ENCODE peak calls at places on chromosomes 16 and 17, in five cellular contexts. One of them, this sample, is unnamed.

GRCh38 chr16:17389392-17389791 is 81.4 kb downstream of the XYLT1 start:
- DNase-seq in neuronal stem cell: no peak
- DNase-seq in tibial artery: no peak
- DNase-seq in small intestine: no peak
- DNase-seq in left lung: no peak
- DNase-seq in this sample: no peak

GRCh38 chr16:3625911-3626732 is 14.7 kb upstream of the SLX4 start:
- DNase-seq in neuronal stem cell: no peak
- DNase-seq in tibial artery: no peak
- DNase-seq in small intestine: peak; percentile 30
- DNase-seq in left lung: no peak
- DNase-seq in this sample: no peak

GRCh38 chr17:8954339-8954738 is 11.2 kb downstream of the PIK3R5 start:
- DNase-seq in neuronal stem cell: no peak
- DNase-seq in tibial artery: peak; percentile 76
- DNase-seq in small intestine: peak; percentile 24
- DNase-seq in left lung: peak; percentile 93
- DNase-seq in this sample: no peak

GRCh38 chr17:79091373-79091670 is 16.7 kb downstream of the ENGASE start:
- DNase-seq in neuronal stem cell: no peak
- DNase-seq in tibial artery: no peak
- DNase-seq in small intestine: no peak
- DNase-seq in left lung: no peak
- DNase-seq in this sample: no peak

GRCh38 chr17:65155622-65156021 is 18.5 kb downstream of the RGS9 start:
- DNase-seq in neuronal stem cell: no peak
- DNase-seq in tibial artery: no peak
- DNase-seq in small intestine: no peak
- DNase-seq in left lung: no peak
- DNase-seq in this sample: no peak

GRCh38 chr17:21252875-21253645 is at the start of gene NATD1:
- DNase-seq in neuronal stem cell: peak; percentile 81
- DNase-seq in tibial artery: peak; percentile 92
- DNase-seq in small intestine: peak; percentile 82
- DNase-seq in left lung: peak; percentile 95
- DNase-seq in this sample: peak; percentile 52

GRCh38 chr16:17555176-17555575 is 84.4 kb upstream of the XYLT1 start:
- DNase-seq in neuronal stem cell: no peak
- DNase-seq in tibial artery: no peak
- DNase-seq in small intestine: no peak
- DNase-seq in left lung: no peak
- DNase-seq in this sample: no peak

GRCh38 chr17:67672592-67672991 is 45.1 kb upstream of the NOL11 start:
- DNase-seq in neuronal stem cell: no peak
- DNase-seq in tibial artery: no peak
- DNase-seq in small intestine: no peak
- DNase-seq in left lung: no peak
- DNase-seq in this sample: no peak

GRCh38 chr17:4548721-4549531 is 6.3 kb downstream of the MYBBP1A start:
- DNase-seq in neuronal stem cell: no peak
- DNase-seq in tibial artery: no peak
- DNase-seq in small intestine: no peak
- DNase-seq in left lung: peak; percentile 50
- DNase-seq in this sample: no peak
- H3K36me3 ChIP-seq in neuronal stem cell: peaks cover 53% of the 10 kb centered on the region
- H3K36me3 ChIP-seq in tibial artery: peaks cover 100% of the 10 kb centered on the region
- H3K36me3 ChIP-seq in small intestine: peaks cover 38% of the 10 kb centered on the region
- H3K36me3 ChIP-seq in left lung: peaks cover 100% of the 10 kb centered on the region
- H3K36me3 ChIP-seq in this sample: peaks cover 61% of the 10 kb centered on the region

GRCh38 chr17:44926841-44927525 is 11.7 kb upstream of the GFAP start:
- DNase-seq in neuronal stem cell: no peak
- DNase-seq in tibial artery: no peak
- DNase-seq in small intestine: no peak
- DNase-seq in left lung: peak; percentile 39
- DNase-seq in this sample: no peak
- H3K36me3 ChIP-seq in neuronal stem cell: peaks cover 56% of the 10 kb centered on the region
- H3K36me3 ChIP-seq in tibial artery: no peaks in the 10 kb centered on the region
- H3K36me3 ChIP-seq in small intestine: no peaks in the 10 kb centered on the region
- H3K36me3 ChIP-seq in left lung: peaks cover 30% of the 10 kb centered on the region
- H3K36me3 ChIP-seq in this sample: peaks cover 44% of the 10 kb centered on the region

GRCh38 chr16:87709677-87710076 is 56.1 kb downstream of the KLHDC4 start:
- DNase-seq in neuronal stem cell: no peak
- DNase-seq in tibial artery: no peak
- DNase-seq in small intestine: no peak
- DNase-seq in left lung: peak; percentile 42
- DNase-seq in this sample: no peak
- H3K36me3 ChIP-seq in neuronal stem cell: peaks cover 14% of the 10 kb centered on the region
- H3K36me3 ChIP-seq in tibial artery: peaks cover 96% of the 10 kb centered on the region
- H3K36me3 ChIP-seq in small intestine: no peaks in the 10 kb centered on the region
- H3K36me3 ChIP-seq in left lung: peaks cover 86% of the 10 kb centered on the region
- H3K36me3 ChIP-seq in this sample: peaks cover 28% of the 10 kb centered on the region

GRCh38 chr16:88716201-88716600 is 9.9 kb downstream of the CTU2 start:
- DNase-seq in neuronal stem cell: no peak
- DNase-seq in tibial artery: no peak
- DNase-seq in small intestine: no peak
- DNase-seq in left lung: no peak
- DNase-seq in this sample: no peak
- H3K36me3 ChIP-seq in neuronal stem cell: peaks cover 23% of the 10 kb centered on the region
- H3K36me3 ChIP-seq in tibial artery: peaks cover 88% of the 10 kb centered on the region
- H3K36me3 ChIP-seq in small intestine: peaks cover 16% of the 10 kb centered on the region
- H3K36me3 ChIP-seq in left lung: peaks cover 81% of the 10 kb centered on the region
- H3K36me3 ChIP-seq in this sample: peaks cover 27% of the 10 kb centered on the region

GRCh38 chr17:7848665-7849184 is 6.1 kb upstream of the TMEM88 start:
- DNase-seq in neuronal stem cell: no peak
- DNase-seq in tibial artery: no peak
- DNase-seq in small intestine: no peak
- DNase-seq in left lung: no peak
- DNase-seq in this sample: no peak
- H3K36me3 ChIP-seq in neuronal stem cell: peaks cover 60% of the 10 kb centered on the region
- H3K36me3 ChIP-seq in tibial artery: peaks cover 70% of the 10 kb centered on the region
- H3K36me3 ChIP-seq in small intestine: peaks cover 20% of the 10 kb centered on the region
- H3K36me3 ChIP-seq in left lung: peaks cover 87% of the 10 kb centered on the region
- H3K36me3 ChIP-seq in this sample: no peaks in the 10 kb centered on the region

GRCh38 chr17:81259058-81259605 is 20.0 kb downstream of the NDUFAF8 start:
- DNase-seq in neuronal stem cell: no peak
- DNase-seq in tibial artery: no peak
- DNase-seq in small intestine: no peak
- DNase-seq in left lung: no peak
- DNase-seq in this sample: no peak

GRCh38 chr17:81261096-81261495 is 22.0 kb downstream of the NDUFAF8 start:
- DNase-seq in neuronal stem cell: no peak
- DNase-seq in tibial artery: no peak
- DNase-seq in small intestine: no peak
- DNase-seq in left lung: no peak
- DNase-seq in this sample: no peak

GRCh38 chr17:81261582-81262336 is 22.6 kb downstream of the NDUFAF8 start:
- DNase-seq in neuronal stem cell: no peak
- DNase-seq in tibial artery: no peak
- DNase-seq in small intestine: no peak
- DNase-seq in left lung: no peak
- DNase-seq in this sample: no peak

GRCh38 chr17:81260171-81260570 is 21.1 kb downstream of the NDUFAF8 start:
- DNase-seq in neuronal stem cell: no peak
- DNase-seq in tibial artery: no peak
- DNase-seq in small intestine: no peak
- DNase-seq in left lung: no peak
- DNase-seq in this sample: no peak

GRCh38 chr17:81260641-81261040 is 21.5 kb downstream of the NDUFAF8 start:
- DNase-seq in neuronal stem cell: no peak
- DNase-seq in tibial artery: no peak
- DNase-seq in small intestine: no peak
- DNase-seq in left lung: no peak
- DNase-seq in this sample: no peak
- H3K36me3 ChIP-seq in neuronal stem cell: peaks cover 10% of the 10 kb centered on the region
- H3K36me3 ChIP-seq in tibial artery: peaks cover 96% of the 10 kb centered on the region
- H3K36me3 ChIP-seq in small intestine: peaks cover 26% of the 10 kb centered on the region
- H3K36me3 ChIP-seq in left lung: peaks cover 98% of the 10 kb centered on the region
- H3K36me3 ChIP-seq in this sample: peaks cover 8% of the 10 kb centered on the region

GRCh38 chr17:45270828-45271418 is 9.0 kb upstream of the SPATA32 start:
- DNase-seq in neuronal stem cell: peak; percentile 20
- DNase-seq in tibial artery: no peak
- DNase-seq in small intestine: no peak
- DNase-seq in left lung: peak; percentile 85
- DNase-seq in this sample: no peak
- H3K36me3 ChIP-seq in neuronal stem cell: peaks cover 46% of the 10 kb centered on the region
- H3K36me3 ChIP-seq in tibial artery: peaks cover 87% of the 10 kb centered on the region
- H3K36me3 ChIP-seq in small intestine: peaks cover 18% of the 10 kb centered on the region
- H3K36me3 ChIP-seq in left lung: peaks cover 86% of the 10 kb centered on the region
- H3K36me3 ChIP-seq in this sample: peaks cover 11% of the 10 kb centered on the region

GRCh38 chr17:18241229-18241871 is 15.9 kb downstream of the LLGL1 start:
- DNase-seq in neuronal stem cell: no peak
- DNase-seq in tibial artery: no peak
- DNase-seq in small intestine: no peak
- DNase-seq in left lung: no peak
- DNase-seq in this sample: no peak
- H3K36me3 ChIP-seq in neuronal stem cell: peaks cover 81% of the 10 kb centered on the region
- H3K36me3 ChIP-seq in tibial artery: peaks cover 99% of the 10 kb centered on the region
- H3K36me3 ChIP-seq in small intestine: peaks cover 16% of the 10 kb centered on the region
- H3K36me3 ChIP-seq in left lung: peaks cover 81% of the 10 kb centered on the region
- H3K36me3 ChIP-seq in this sample: peaks cover 60% of the 10 kb centered on the region

DNA sequence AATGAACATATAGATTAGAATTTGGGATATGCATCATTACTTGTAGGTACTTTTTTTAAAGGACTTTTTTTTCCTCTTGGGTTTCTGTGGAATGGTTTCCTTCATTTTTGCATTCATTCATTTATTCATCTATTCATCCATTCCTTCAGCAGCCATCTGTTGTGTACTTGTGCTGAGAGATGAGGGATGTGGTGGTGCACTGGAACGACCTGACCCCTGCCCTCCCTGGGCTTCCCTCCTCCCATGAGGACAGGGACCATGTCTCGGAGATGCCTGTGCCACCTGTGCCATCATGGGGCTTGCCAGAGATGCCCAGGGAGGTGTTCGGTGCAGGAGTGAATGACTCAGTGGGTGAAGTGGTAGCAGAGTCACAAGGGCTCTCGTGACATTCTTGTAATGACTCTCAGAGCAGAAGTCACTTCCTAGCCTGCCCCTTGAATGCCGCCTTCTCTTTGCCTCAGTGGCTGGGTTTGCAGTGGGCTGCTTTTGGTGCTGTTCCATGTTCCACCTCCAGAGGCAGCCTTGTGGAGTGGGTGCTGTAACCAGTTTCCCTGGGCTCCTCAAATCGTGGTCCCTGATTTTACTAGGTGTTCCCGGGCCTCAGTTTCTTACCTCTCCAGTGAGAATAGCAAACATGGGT is 43.9 kb downstream of the CLEC16A start:
- DNase-seq in neuronal stem cell: no peak
- DNase-seq in tibial artery: no peak
- DNase-seq in small intestine: no peak
- DNase-seq in left lung: no peak
- DNase-seq in this sample: no peak
- H3K36me3 ChIP-seq in neuronal stem cell: no peaks in the 10 kb centered on the region
- H3K36me3 ChIP-seq in tibial artery: peaks cover 50% of the 10 kb centered on the region
- H3K36me3 ChIP-seq in small intestine: no peaks in the 10 kb centered on the region
- H3K36me3 ChIP-seq in left lung: peaks cover 70% of the 10 kb centered on the region
- H3K36me3 ChIP-seq in this sample: peaks cover 2% of the 10 kb centered on the region

GRCh38 chr17:42574463-42574862 is 3.1 kb downstream of the PSMC3IP start:
- DNase-seq in neuronal stem cell: no peak
- DNase-seq in tibial artery: no peak
- DNase-seq in small intestine: no peak
- DNase-seq in left lung: no peak
- DNase-seq in this sample: no peak

GRCh38 chr17:42579794-42580551 is 2.4 kb upstream of the PSMC3IP start:
- DNase-seq in neuronal stem cell: no peak
- DNase-seq in tibial artery: no peak
- DNase-seq in small intestine: no peak
- DNase-seq in left lung: no peak
- DNase-seq in this sample: no peak

GRCh38 chr17:42577140-42577531 is 393 bp downstream of the PSMC3IP start:
- DNase-seq in neuronal stem cell: peak; percentile 26
- DNase-seq in tibial artery: no peak
- DNase-seq in small intestine: no peak
- DNase-seq in left lung: no peak
- DNase-seq in this sample: no peak

GRCh38 chr17:42578282-42578869 is 847 bp upstream of the PSMC3IP start:
- DNase-seq in neuronal stem cell: peak; percentile 79
- DNase-seq in tibial artery: peak; percentile 69
- DNase-seq in small intestine: peak; percentile 63
- DNase-seq in left lung: peak; percentile 75
- DNase-seq in this sample: peak; percentile 71

GRCh38 chr17:42577532-42578281 is at the start of gene PSMC3IP:
- DNase-seq in neuronal stem cell: peak; percentile 88
- DNase-seq in tibial artery: peak; percentile 96
- DNase-seq in small intestine: peak; percentile 96
- DNase-seq in left lung: peak; percentile 97
- DNase-seq in this sample: peak; percentile 86
- H3K36me3 ChIP-seq in neuronal stem cell: peaks cover 35% of the 10 kb centered on the region
- H3K36me3 ChIP-seq in tibial artery: peaks cover 62% of the 10 kb centered on the region
- H3K36me3 ChIP-seq in small intestine: no peaks in the 10 kb centered on the region
- H3K36me3 ChIP-seq in left lung: peaks cover 59% of the 10 kb centered on the region
- H3K36me3 ChIP-seq in this sample: peaks cover 23% of the 10 kb centered on the region